ENCODE peak calls at places on chromosomes 13 and 19, in eight cellular contexts. One of them, this sample, is unnamed.
A peak's percentile ranks its signal among the peaks of the same experiment; 100 is the strongest.

GRCh38 chr19:55536951-55537740 is at the start of gene SBK2:
- DNase-seq in MM.1S: no peak
- DNase-seq in GM23338: peak; percentile 93
- DNase-seq in OCI-LY7: peak; percentile 29
- DNase-seq in GM23248: no peak
- DNase-seq in neural progenitor cell: peak; percentile 96
- DNase-seq in PC-3: no peak
- DNase-seq in HCT116: no peak
- DNase-seq in this sample: peak; percentile 95

GRCh38 chr19:48635966-48636858 is 967 bp downstream of the DBP start:
- DNase-seq in MM.1S: no peak
- DNase-seq in GM23338: peak; percentile 48
- DNase-seq in OCI-LY7: no peak
- DNase-seq in GM23248: peak; percentile 29
- DNase-seq in neural progenitor cell: peak; percentile 46
- DNase-seq in PC-3: no peak
- DNase-seq in HCT116: no peak
- DNase-seq in this sample: no peak

GRCh38 chr19:39111593-39112199 is 13.9 kb upstream of the PAK4 start:
- DNase-seq in MM.1S: no peak
- DNase-seq in GM23338: no peak
- DNase-seq in OCI-LY7: no peak
- DNase-seq in GM23248: no peak
- DNase-seq in neural progenitor cell: no peak
- DNase-seq in PC-3: peak; percentile 59
- DNase-seq in HCT116: no peak
- DNase-seq in this sample: peak; percentile 50

GRCh38 chr13:73429691-73430090 is 370.9 kb downstream of the KLF5 start:
- DNase-seq in MM.1S: no peak
- DNase-seq in GM23338: no peak
- DNase-seq in OCI-LY7: no peak
- DNase-seq in GM23248: peak; percentile 42
- DNase-seq in neural progenitor cell: no peak
- DNase-seq in PC-3: peak; percentile 84
- DNase-seq in HCT116: peak; percentile 52
- DNase-seq in this sample: no peak

GRCh38 chr13:98509271-98510155 is 67.4 kb downstream of the STK24 start:
- DNase-seq in MM.1S: no peak
- DNase-seq in GM23338: no peak
- DNase-seq in OCI-LY7: no peak
- DNase-seq in GM23248: peak; percentile 97
- DNase-seq in neural progenitor cell: no peak
- DNase-seq in PC-3: peak; percentile 74
- DNase-seq in HCT116: peak; percentile 63
- DNase-seq in this sample: no peak

GRCh38 chr19:44876930-44877530 is 14.0 kb upstream of the TOMM40 start:
- DNase-seq in MM.1S: no peak
- DNase-seq in GM23338: no peak
- DNase-seq in OCI-LY7: peak; percentile 50
- DNase-seq in GM23248: no peak
- DNase-seq in neural progenitor cell: no peak
- DNase-seq in PC-3: no peak
- DNase-seq in HCT116: no peak
- DNase-seq in this sample: no peak

GRCh38 chr19:17680235-17680722 is 7.9 kb downstream of the UNC13A start:
- DNase-seq in MM.1S: no peak
- DNase-seq in GM23338: peak; percentile 64
- DNase-seq in OCI-LY7: peak; percentile 29
- DNase-seq in GM23248: peak; percentile 86
- DNase-seq in neural progenitor cell: peak; percentile 67
- DNase-seq in PC-3: peak; percentile 51
- DNase-seq in HCT116: peak; percentile 50
- DNase-seq in this sample: no peak

GRCh38 chr19:6737873-6738725 is 719 bp upstream of the GPR108 start:
- DNase-seq in MM.1S: peak; percentile 100
- DNase-seq in GM23338: peak; percentile 83
- DNase-seq in OCI-LY7: peak; percentile 95
- DNase-seq in GM23248: peak; percentile 92
- DNase-seq in neural progenitor cell: peak; percentile 77
- DNase-seq in PC-3: peak; percentile 100
- DNase-seq in HCT116: no peak
- DNase-seq in this sample: no peak

GRCh38 chr13:102913924-102914628 is 68.2 kb downstream of the ERCC5 start:
- DNase-seq in MM.1S: no peak
- DNase-seq in GM23338: no peak
- DNase-seq in OCI-LY7: no peak
- DNase-seq in GM23248: peak; percentile 33
- DNase-seq in neural progenitor cell: no peak
- DNase-seq in PC-3: peak; percentile 55
- DNase-seq in HCT116: no peak
- DNase-seq in this sample: no peak

GRCh38 chr13:102917019-102917418 is 71.2 kb downstream of the ERCC5 start:
- DNase-seq in MM.1S: no peak
- DNase-seq in GM23338: no peak
- DNase-seq in OCI-LY7: no peak
- DNase-seq in GM23248: no peak
- DNase-seq in neural progenitor cell: no peak
- DNase-seq in PC-3: no peak
- DNase-seq in HCT116: no peak
- DNase-seq in this sample: no peak

GRCh38 chr13:102912599-102912998 is 66.8 kb downstream of the ERCC5 start:
- DNase-seq in MM.1S: no peak
- DNase-seq in GM23338: no peak
- DNase-seq in OCI-LY7: no peak
- DNase-seq in GM23248: no peak
- DNase-seq in neural progenitor cell: no peak
- DNase-seq in PC-3: no peak
- DNase-seq in HCT116: no peak
- DNase-seq in this sample: no peak

GRCh38 chr13:102914629-102914935 is 68.8 kb downstream of the ERCC5 start:
- DNase-seq in MM.1S: no peak
- DNase-seq in GM23338: no peak
- DNase-seq in OCI-LY7: no peak
- DNase-seq in GM23248: no peak
- DNase-seq in neural progenitor cell: peak; percentile 16
- DNase-seq in PC-3: peak; percentile 20
- DNase-seq in HCT116: no peak
- DNase-seq in this sample: no peak

DNA sequence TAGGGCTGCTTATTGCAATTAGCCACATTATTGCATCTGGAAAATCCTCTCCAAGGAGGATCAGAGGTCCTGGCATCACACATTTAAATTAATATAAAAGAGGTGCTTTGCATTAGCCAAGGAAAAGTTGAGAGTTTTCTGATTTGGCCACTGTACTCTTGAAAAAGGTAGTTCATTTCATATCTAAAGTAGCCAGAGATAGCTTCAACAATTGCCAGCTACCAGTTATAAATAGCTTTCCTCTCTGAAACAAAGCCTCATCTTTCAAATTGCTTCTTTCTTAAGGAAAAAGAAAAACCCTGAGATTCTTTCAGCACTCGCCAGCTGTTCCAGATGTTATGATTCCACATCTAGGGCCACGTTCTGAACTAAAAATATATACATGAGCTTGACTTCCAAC is 69.6 kb downstream of the ERCC5 start:
- DNase-seq in MM.1S: no peak
- DNase-seq in GM23338: no peak
- DNase-seq in OCI-LY7: no peak
- DNase-seq in GM23248: no peak
- DNase-seq in neural progenitor cell: no peak
- DNase-seq in PC-3: no peak
- DNase-seq in HCT116: no peak
- DNase-seq in this sample: no peak
- TF ChIP-seq EZH2phosphoT487 in MM.1S: no peak
- TF ChIP-seq EZH2phosphoT487 in GM23338: no peak
- TF ChIP-seq EZH2phosphoT487 in OCI-LY7: no peak
- TF ChIP-seq EZH2phosphoT487 in GM23248: no peak
- TF ChIP-seq EZH2phosphoT487 in neural progenitor cell: no peak
- TF ChIP-seq EZH2phosphoT487 in PC-3: no peak
- TF ChIP-seq EZH2phosphoT487 in HCT116: no peak
- TF ChIP-seq EZH2phosphoT487 in this sample: no peak

DNA sequence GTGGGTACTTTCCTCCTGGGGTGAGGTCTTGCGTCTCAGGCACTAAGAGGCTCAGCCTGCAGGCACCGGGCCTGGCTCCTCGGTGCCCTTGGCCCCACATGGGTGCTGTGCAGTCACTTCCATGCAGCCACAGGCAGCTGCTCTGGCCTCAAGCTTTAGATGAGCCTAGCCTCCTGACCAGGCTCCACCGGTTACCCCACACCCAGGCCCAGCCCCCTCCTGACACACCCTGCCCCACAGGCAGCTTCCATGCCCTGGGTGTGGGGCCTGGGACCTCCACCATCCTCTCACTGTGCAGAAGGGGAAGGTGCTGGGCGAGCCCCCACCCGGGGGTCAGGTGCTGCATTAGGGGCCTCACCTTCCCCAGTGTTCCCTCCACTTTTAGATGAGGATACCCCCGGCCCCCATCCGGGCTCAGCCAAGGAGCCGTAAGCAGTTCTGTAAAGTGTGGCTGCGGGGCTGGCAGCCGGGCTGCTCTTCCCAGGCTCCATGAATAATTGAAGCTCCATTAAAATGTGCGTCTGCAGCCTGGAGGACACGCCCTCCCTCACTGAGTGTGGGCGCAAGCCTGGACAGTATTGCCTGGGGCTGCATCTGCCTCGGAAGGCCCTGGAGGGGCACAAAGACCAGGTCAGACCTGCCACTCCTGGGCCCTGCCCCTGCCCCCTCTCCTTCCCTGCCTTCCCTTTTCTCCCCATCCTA is 72.5 kb upstream of the KCTD15 start:
- DNase-seq in MM.1S: no peak
- DNase-seq in GM23338: no peak
- DNase-seq in OCI-LY7: no peak
- DNase-seq in GM23248: no peak
- DNase-seq in neural progenitor cell: no peak
- DNase-seq in PC-3: no peak
- DNase-seq in HCT116: no peak
- DNase-seq in this sample: no peak
- TF ChIP-seq EZH2phosphoT487 in MM.1S: no peak
- TF ChIP-seq EZH2phosphoT487 in GM23338: no peak
- TF ChIP-seq EZH2phosphoT487 in OCI-LY7: no peak
- TF ChIP-seq EZH2phosphoT487 in GM23248: no peak
- TF ChIP-seq EZH2phosphoT487 in neural progenitor cell: no peak
- TF ChIP-seq EZH2phosphoT487 in PC-3: no peak
- TF ChIP-seq EZH2phosphoT487 in HCT116: no peak
- TF ChIP-seq EZH2phosphoT487 in this sample: no peak

DNA sequence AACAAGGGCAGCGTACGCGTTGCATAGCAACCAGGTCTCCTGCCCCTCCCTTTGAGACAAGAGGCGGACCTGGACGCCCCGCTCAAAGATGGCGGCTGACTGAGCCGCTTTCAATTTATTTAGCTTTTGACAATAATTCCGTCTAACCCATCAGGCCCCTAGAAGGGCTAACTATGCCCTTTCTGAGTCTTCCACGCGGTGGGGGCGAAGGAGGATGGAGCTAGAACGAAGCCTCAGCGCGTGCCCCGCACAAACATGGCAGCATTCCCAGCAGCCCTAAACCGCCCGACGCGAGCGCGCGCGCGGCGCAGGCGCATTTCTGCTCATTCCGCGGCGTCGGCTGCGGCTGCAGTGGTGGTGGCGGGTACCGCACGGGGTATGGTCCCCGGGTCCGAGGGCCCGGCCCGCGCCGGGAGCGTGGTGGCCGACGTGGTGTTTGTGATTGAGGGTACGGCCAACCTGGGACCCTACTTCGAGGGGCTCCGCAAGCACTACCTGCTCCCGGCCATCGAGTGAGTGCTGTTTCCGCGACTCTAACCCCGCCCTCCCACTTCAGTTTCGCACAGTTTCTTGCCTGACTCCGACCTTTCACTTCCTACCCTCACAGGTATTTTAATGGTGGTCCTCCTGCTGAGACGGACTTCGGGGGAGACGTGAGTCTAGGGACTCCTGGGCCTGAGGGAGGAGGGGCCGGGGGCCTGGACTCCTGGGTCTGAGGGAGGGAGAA is at the start of gene MED25:
- DNase-seq in MM.1S: peak; percentile 84
- DNase-seq in GM23338: peak; percentile 90
- DNase-seq in OCI-LY7: peak; percentile 90
- DNase-seq in GM23248: peak; percentile 94
- DNase-seq in neural progenitor cell: peak; percentile 94
- DNase-seq in PC-3: peak; percentile 85
- DNase-seq in HCT116: peak; percentile 79
- DNase-seq in this sample: peak; percentile 95
- TF ChIP-seq EZH2phosphoT487 in MM.1S: no peak
- TF ChIP-seq EZH2phosphoT487 in GM23338: no peak
- TF ChIP-seq EZH2phosphoT487 in OCI-LY7: no peak
- TF ChIP-seq EZH2phosphoT487 in GM23248: no peak
- TF ChIP-seq EZH2phosphoT487 in neural progenitor cell: no peak
- TF ChIP-seq EZH2phosphoT487 in PC-3: no peak
- TF ChIP-seq EZH2phosphoT487 in HCT116: no peak
- TF ChIP-seq EZH2phosphoT487 in this sample: no peak

GRCh38 chr19:49690073-49690655 is 752 bp upstream of the CPT1C start:
- DNase-seq in MM.1S: no peak
- DNase-seq in GM23338: peak; percentile 34
- DNase-seq in OCI-LY7: no peak
- DNase-seq in GM23248: peak; percentile 57
- DNase-seq in neural progenitor cell: peak; percentile 31
- DNase-seq in PC-3: no peak
- DNase-seq in HCT116: no peak
- DNase-seq in this sample: no peak

GRCh38 chr19:49692102-49692599 is 1.2 kb downstream of the CPT1C start:
- DNase-seq in MM.1S: no peak
- DNase-seq in GM23338: no peak
- DNase-seq in OCI-LY7: no peak
- DNase-seq in GM23248: no peak
- DNase-seq in neural progenitor cell: no peak
- DNase-seq in PC-3: no peak
- DNase-seq in HCT116: no peak
- DNase-seq in this sample: peak; percentile 72

GRCh38 chr19:49691243-49692101 is 556 bp downstream of the CPT1C start:
- DNase-seq in MM.1S: no peak
- DNase-seq in GM23338: peak; percentile 90
- DNase-seq in OCI-LY7: no peak
- DNase-seq in GM23248: peak; percentile 85
- DNase-seq in neural progenitor cell: peak; percentile 94
- DNase-seq in PC-3: peak; percentile 64
- DNase-seq in HCT116: no peak
- DNase-seq in this sample: peak; percentile 91

GRCh38 chr19:49689133-49690072 is at the start of gene ADM5:
- DNase-seq in MM.1S: no peak
- DNase-seq in GM23338: peak; percentile 85
- DNase-seq in OCI-LY7: no peak
- DNase-seq in GM23248: peak; percentile 51
- DNase-seq in neural progenitor cell: peak; percentile 56
- DNase-seq in PC-3: peak; percentile 83
- DNase-seq in HCT116: no peak
- DNase-seq in this sample: peak; percentile 82

DNA sequence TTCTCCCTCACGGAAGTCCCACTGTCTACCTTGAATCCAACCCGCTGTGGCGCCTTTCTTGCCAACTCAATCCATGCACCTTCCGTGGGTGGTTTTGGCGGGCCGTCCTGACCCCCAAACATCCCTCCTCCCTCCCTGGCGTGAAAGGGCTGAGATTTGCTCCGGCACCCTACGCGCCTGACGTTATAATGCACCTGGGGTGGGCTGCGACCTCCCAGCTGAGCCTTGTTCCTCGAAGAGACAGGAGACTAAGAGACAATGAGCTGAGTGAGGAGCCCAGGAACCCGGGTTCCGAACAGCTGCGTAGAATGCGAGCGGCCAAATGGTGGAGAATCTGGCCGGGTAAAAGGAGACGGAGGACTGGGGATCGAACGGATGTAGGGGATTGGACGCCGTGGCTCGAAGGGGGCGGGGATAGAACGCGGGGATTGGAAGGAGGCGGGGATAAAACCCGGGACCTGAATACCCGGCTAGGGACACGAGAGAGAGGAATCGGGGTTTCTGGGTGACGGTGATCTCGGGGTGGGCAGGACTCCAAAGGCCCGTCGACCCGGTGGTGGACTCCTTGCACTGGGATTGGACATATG is at the start of gene CPT1C:
- DNase-seq in MM.1S: no peak
- DNase-seq in GM23338: peak; percentile 97
- DNase-seq in OCI-LY7: no peak
- DNase-seq in GM23248: peak; percentile 91
- DNase-seq in neural progenitor cell: peak; percentile 95
- DNase-seq in PC-3: peak; percentile 90
- DNase-seq in HCT116: no peak
- DNase-seq in this sample: peak; percentile 96
- TF ChIP-seq EZH2phosphoT487 in MM.1S: no peak
- TF ChIP-seq EZH2phosphoT487 in GM23338: no peak
- TF ChIP-seq EZH2phosphoT487 in OCI-LY7: no peak
- TF ChIP-seq EZH2phosphoT487 in GM23248: no peak
- TF ChIP-seq EZH2phosphoT487 in neural progenitor cell: no peak
- TF ChIP-seq EZH2phosphoT487 in PC-3: no peak
- TF ChIP-seq EZH2phosphoT487 in HCT116: no peak
- TF ChIP-seq EZH2phosphoT487 in this sample: no peak

This sample was measured in SK-N-SH.